ENCODE peak calls at places on chromosomes 13 and 19, in four cellular contexts. Y is esophagus squamous epithelium, D is heart right ventricle, R is foreskin fibroblast. L is an unnamed sample.

GRCh38 chr13:22311734-22312404 is 641.0 kb downstream of the FGF9 start:
- DNase-seq in Y (no peak), D (peak), R (no peak), L (no peak)

GRCh38 chr13:73754727-73755292 is 379.4 kb downstream of the KLF12 start:
- DNase-seq in Y (no peak), D (no peak), R (peak), L (peak)

GRCh38 chr19:6076675-6077463 is 33.4 kb downstream of the RFX2 start:
- DNase-seq in Y (no peak), D (no peak), R (peak), L (peak)

GRCh38 chr13:113890758-113891480 is 27.0 kb upstream of the GAS6 start:
- DNase-seq in Y (no peak), D (no peak), R (no peak), L (no peak)

GRCh38 chr19:48561412-48561811 is 9.4 kb downstream of the SULT2B1 start:
- DNase-seq in Y (no peak), D (no peak), R (no peak), L (no peak)

GRCh38 chr19:29831041-29831548 is 19.3 kb downstream of the CCNE1 start:
- DNase-seq in Y (no peak), D (no peak), R (no peak), L (no peak)

GRCh38 chr19:38367041-38367440 is 7.3 kb upstream of the PSMD8 start:
- DNase-seq in Y (no peak), D (no peak), R (no peak), L (no peak)

GRCh38 chr13:102273111-102273510 is 128.7 kb downstream of the FGF14 start:
- DNase-seq in Y (no peak), D (no peak), R (no peak), L (no peak)

GRCh38 chr13:36431204-36432105 is 840 bp upstream of the CCNA1 start:
- DNase-seq in Y (no peak), D (peak), R (peak), L (no peak)

GRCh38 chr13:66576381-66576780 is 653.8 kb downstream of the PCDH9 start:
- DNase-seq in Y (no peak), D (no peak), R (no peak), L (no peak)

GRCh38 chr13:109743706-109744453 is 42.5 kb downstream of the IRS2 start:
- DNase-seq in Y (no peak), D (no peak), R (peak), L (no peak)

GRCh38 chr19:57334191-57334590 is 13.9 kb downstream of the ZNF543 start:
- DNase-seq in Y (no peak), D (no peak), R (peak), L (no peak)

GRCh38 chr13:107734891-107735620 is 480.3 kb downstream of the LIG4 start:
- DNase-seq in Y (no peak), D (no peak), R (no peak), L (peak)

GRCh38 chr19:18659281-18660050 is 22.6 kb downstream of the KLHL26 start:
- DNase-seq in Y (no peak), D (peak), R (peak), L (no peak)

GRCh38 chr13:48961379-48961778 is 14.3 kb upstream of the FNDC3A start:
- DNase-seq in Y (no peak), D (no peak), R (no peak), L (no peak)

GRCh38 chr13:32587014-32587773 is 942 bp downstream of the PDS5B start:
- DNase-seq in Y (peak), D (peak), R (peak), L (peak)

GRCh38 chr19:41734585-41734984 is 20.7 kb upstream of the CEACAM6 start:
- DNase-seq in Y (no peak), D (no peak), R (no peak), L (no peak)

GRCh38 chr19:1780272-1780957 is 27.1 kb downstream of the ONECUT3 start:
- DNase-seq in Y (no peak), D (no peak), R (peak), L (no peak)

GRCh38 chr13:111789011-111789410 is 277.9 kb upstream of the SOX1 start:
- DNase-seq in Y (no peak), D (no peak), R (no peak), L (no peak)

GRCh38 chr13:20772401-20773131 is 1.2 kb downstream of the EEF1AKMT1 start:
- DNase-seq in Y (no peak), D (no peak), R (peak), L (no peak)

GRCh38 chr19:31170046-31170445 is 179.2 kb downstream of the TSHZ3 start:
- DNase-seq in Y (no peak), D (no peak), R (no peak), L (no peak)

GRCh38 chr13:75796825-75797224 is 160.7 kb downstream of the LMO7 start:
- DNase-seq in Y (no peak), D (no peak), R (no peak), L (no peak)

GRCh38 chr13:70964124-70964523 is 855.9 kb upstream of the KLHL1 start:
- DNase-seq in Y (no peak), D (no peak), R (no peak), L (no peak)

GRCh38 chr19:55285225-55285890 is 1.6 kb downstream of the BRSK1 start:
- DNase-seq in Y (no peak), D (no peak), R (peak), L (no peak)

GRCh38 chr19:28966737-28967401 is 246.1 kb downstream of the UQCRFS1 start:
- DNase-seq in Y (no peak), D (no peak), R (no peak), L (no peak)

GRCh38 chr19:30227661-30228112 is 144.5 kb upstream of the ZNF536 start:
- DNase-seq in Y (no peak), D (peak), R (peak), L (peak)

GRCh38 chr13:73210218-73210883 is 151.5 kb downstream of the KLF5 start:
- DNase-seq in Y (no peak), D (no peak), R (no peak), L (no peak)

GRCh38 chr19:50873056-50873455 is at the start of gene KLK2:
- DNase-seq in Y (no peak), D (no peak), R (no peak), L (no peak)

GRCh38 chr19:2014731-2015610 is 543 bp downstream of the BTBD2 start:
- DNase-seq in Y (no peak), D (peak), R (peak), L (no peak)

GRCh38 chr19:40611096-40611495 is 9.9 kb downstream of the LTBP4 start:
- DNase-seq in Y (no peak), D (no peak), R (no peak), L (no peak)

GRCh38 chr19:35587326-35587725 is 1.4 kb downstream of the PMIS2 start:
- DNase-seq in Y (no peak), D (no peak), R (no peak), L (peak)

GRCh38 chr13:113637262-113638160 is 20.5 kb downstream of the ATP4B start:
- DNase-seq in Y (no peak), D (no peak), R (no peak), L (no peak)

GRCh38 chr19:58368561-58369360 is 6.2 kb upstream of the ZNF497 start:
- DNase-seq in Y (no peak), D (no peak), R (no peak), L (no peak)

DNA sequence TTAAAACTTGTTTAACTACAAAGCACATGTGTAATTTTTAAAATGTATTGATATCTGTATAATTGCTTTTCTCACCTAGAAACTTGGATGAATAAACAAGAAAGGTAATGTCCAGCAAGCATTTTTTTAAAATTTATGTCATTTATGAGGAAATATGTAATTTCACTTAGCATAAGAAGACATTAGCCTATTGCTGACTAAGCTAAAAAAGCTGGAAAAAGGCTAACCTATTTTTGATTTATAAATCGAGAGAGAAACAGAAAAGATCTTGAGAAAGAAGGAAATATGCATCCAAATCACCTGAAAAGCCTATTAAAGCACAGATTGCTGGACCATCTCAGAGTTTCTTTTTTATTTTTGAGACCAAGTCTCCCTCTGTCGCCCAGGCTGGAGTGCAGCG is 1181.3 kb downstream of the SLITRK1 start:
- DNase-seq in Y (no peak), D (no peak), R (no peak), L (no peak)
- TF ChIP-seq CTCF in Y (no peak), D (no peak), R (no peak), L (no peak)

GRCh38 chr19:53431399-53432087 is at the start of gene ZNF761:
- DNase-seq in Y (peak), D (peak), R (peak), L (peak)

DNA sequence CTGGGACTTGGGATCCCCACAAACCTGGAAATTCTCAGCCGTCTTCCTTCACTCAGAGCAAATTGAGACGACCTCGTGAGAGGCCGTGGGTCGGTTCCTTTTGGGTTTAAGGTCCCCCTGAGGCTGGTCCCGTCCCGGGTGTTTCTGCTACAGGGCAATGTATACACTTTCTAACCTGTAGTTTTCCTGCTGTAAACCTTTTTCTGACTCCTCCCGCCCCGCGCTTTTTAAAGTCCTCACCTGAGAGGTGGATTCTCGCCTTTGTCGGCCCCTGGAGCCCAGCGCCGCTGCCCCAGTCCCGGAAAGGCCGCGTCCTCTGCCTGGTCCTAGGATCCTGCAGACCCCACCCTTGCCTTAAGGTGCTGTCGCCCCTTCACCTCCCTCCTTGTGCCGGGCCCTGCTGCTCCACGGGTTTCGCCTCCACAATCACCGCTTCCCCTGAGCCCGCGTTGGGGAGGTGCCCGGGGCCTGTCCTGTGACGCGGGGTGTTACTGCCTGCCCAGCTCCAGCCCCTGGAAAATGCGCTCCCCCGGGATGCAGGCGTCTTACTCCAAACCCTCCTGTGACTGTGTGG is 391 bp downstream of the ZNF761 start:
- DNase-seq in Y (no peak), D (peak), R (peak), L (no peak)
- H3K4me3 ChIP-seq in Y (peak), D (peak), R (peak), L (peak)

GRCh38 chr19:7744871-7745270 is 2.5 kb downstream of the CD209 start:
- DNase-seq in Y (no peak), D (no peak), R (no peak), L (no peak)

GRCh38 chr19:7746903-7747884 is at the start of gene CD209:
- DNase-seq in Y (no peak), D (no peak), R (no peak), L (no peak)

GRCh38 chr19:7751157-7751783 is 3.9 kb upstream of the CD209 start:
- DNase-seq in Y (no peak), D (no peak), R (no peak), L (no peak)

GRCh38 chr19:7748171-7748570 is 837 bp upstream of the CD209 start:
- DNase-seq in Y (no peak), D (no peak), R (no peak), L (no peak)

GRCh38 chr19:7748756-7749155 is 1.4 kb upstream of the CD209 start:
- DNase-seq in Y (no peak), D (no peak), R (peak), L (no peak)
- TF ChIP-seq CTCF in Y (no peak), D (no peak), R (peak), L (no peak)

GRCh38 chr13:40069173-40070044 is 413.9 kb downstream of the COG6 start:
- DNase-seq in Y (no peak), D (peak), R (peak), L (peak)
- H3K4me3 ChIP-seq in Y (no peak), D (no peak), R (no peak), L (no peak)

GRCh38 chr13:51156666-51157065 is 45.6 kb upstream of the C13orf42 start:
- DNase-seq in Y (no peak), D (no peak), R (no peak), L (no peak)
- TF ChIP-seq CTCF in Y (no peak), D (no peak), R (no peak), L (no peak)

GRCh38 chr19:45090598-45090997 is 2.4 kb upstream of the PPP1R37 start:
- DNase-seq in Y (no peak), D (no peak), R (no peak), L (no peak)
- H3K4me3 ChIP-seq in Y (no peak), D (no peak), R (peak), L (peak)

GRCh38 chr19:10568826-10569651 is at the start of gene CDKN2D:
- DNase-seq in Y (peak), D (peak), R (peak), L (peak)
- TF ChIP-seq CTCF in Y (peak), D (peak), R (no peak), L (no peak)

DNA sequence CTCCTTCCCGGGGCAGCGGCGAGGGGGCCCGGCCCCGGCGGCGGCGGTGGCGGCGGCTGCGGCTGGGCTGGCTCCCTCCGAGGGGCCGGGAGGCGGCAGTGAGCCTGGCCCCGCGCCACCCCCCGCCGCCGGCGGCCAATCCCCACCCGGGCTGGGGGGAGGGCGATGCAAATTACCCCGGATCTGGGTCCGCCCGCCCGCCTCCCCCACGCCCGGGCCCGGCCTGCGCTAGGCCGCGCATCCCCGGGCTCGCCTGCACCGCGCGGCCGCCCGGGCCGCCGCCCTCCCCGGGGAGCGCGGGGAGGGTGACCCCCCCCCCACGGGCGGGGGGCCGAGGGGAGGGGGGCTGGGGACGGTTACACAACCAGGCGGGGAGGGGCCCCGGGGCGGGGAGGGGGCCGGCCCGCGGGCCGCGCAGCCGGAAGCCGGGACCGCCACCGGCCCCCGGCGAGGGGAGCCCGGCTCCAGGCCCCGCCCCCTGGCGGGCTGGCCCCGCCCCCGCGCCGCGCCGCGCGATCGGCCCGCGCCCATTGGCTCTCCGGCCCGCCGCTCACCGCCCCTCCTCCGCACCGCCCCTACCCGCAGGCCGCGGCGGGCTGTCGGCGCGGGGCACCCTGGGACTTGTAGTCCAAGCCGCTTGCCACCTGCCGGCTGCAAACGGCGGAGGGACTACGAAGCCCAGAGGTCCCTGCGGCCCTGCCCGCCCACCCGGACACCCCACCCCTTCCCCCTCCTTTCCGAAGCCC is 1.1 kb downstream of the ZBTB7A start:
- DNase-seq in Y (peak), D (peak), R (peak), L (peak)
- H3K4me3 ChIP-seq in Y (peak), D (no peak), R (peak), L (peak)